ENCODE peak calls at places on chromosomes 11 and 22, in eight cellular contexts. One of them, this sample, is unnamed.

GRCh38 chr11:2446590-2447252 is 1.9 kb downstream of the KCNQ1 start:
- DNase-seq in BJ: no peak
- DNase-seq in HCEC 1CT: no peak
- DNase-seq in lung microvascular endothelial cell: no peak
- DNase-seq in HAP-1: no peak
- DNase-seq in cardiac muscle cell: no peak
- DNase-seq in pancreas: peak
- DNase-seq in activated CD4-positive, alpha-beta T cell treated with anti-CD3 and anti-CD28 coated beads for 48 hours: peak
- DNase-seq in this sample: no peak

GRCh38 chr11:69748637-69749036 is 26.5 kb downstream of the FGF4 start:
- DNase-seq in HCEC 1CT: no peak
- DNase-seq in BJ: no peak
- DNase-seq in activated CD4-positive, alpha-beta T cell treated with anti-CD3 and anti-CD28 coated beads for 48 hours: no peak
- DNase-seq in lung microvascular endothelial cell: no peak
- DNase-seq in pancreas: no peak
- DNase-seq in cardiac muscle cell: no peak
- DNase-seq in HAP-1: no peak
- DNase-seq in this sample: no peak

GRCh38 chr11:19393941-19394340 is 153.2 kb upstream of the E2F8 start:
- DNase-seq in HCEC 1CT: peak
- DNase-seq in BJ: no peak
- DNase-seq in cardiac muscle cell: peak
- DNase-seq in pancreas: no peak
- DNase-seq in HAP-1: no peak
- DNase-seq in activated CD4-positive, alpha-beta T cell treated with anti-CD3 and anti-CD28 coated beads for 48 hours: no peak
- DNase-seq in lung microvascular endothelial cell: peak
- DNase-seq in this sample: no peak

GRCh38 chr11:61787928-61788491 is 4.4 kb downstream of the TMEM258 start:
- DNase-seq in BJ: no peak
- DNase-seq in HCEC 1CT: peak
- DNase-seq in activated CD4-positive, alpha-beta T cell treated with anti-CD3 and anti-CD28 coated beads for 48 hours: peak
- DNase-seq in cardiac muscle cell: peak
- DNase-seq in pancreas: no peak
- DNase-seq in HAP-1: no peak
- DNase-seq in lung microvascular endothelial cell: peak
- DNase-seq in this sample: no peak

GRCh38 chr11:46291441-46292143 is 14.1 kb downstream of the CREB3L1 start:
- DNase-seq in cardiac muscle cell: peak
- DNase-seq in activated CD4-positive, alpha-beta T cell treated with anti-CD3 and anti-CD28 coated beads for 48 hours: no peak
- DNase-seq in HAP-1: no peak
- DNase-seq in HCEC 1CT: peak
- DNase-seq in BJ: no peak
- DNase-seq in lung microvascular endothelial cell: no peak
- DNase-seq in pancreas: no peak
- DNase-seq in this sample: no peak

GRCh38 chr22:24430431-24431308 is 3.3 kb downstream of the ADORA2A start:
- DNase-seq in HCEC 1CT: no peak
- DNase-seq in pancreas: peak
- DNase-seq in activated CD4-positive, alpha-beta T cell treated with anti-CD3 and anti-CD28 coated beads for 48 hours: no peak
- DNase-seq in lung microvascular endothelial cell: no peak
- DNase-seq in HAP-1: no peak
- DNase-seq in cardiac muscle cell: no peak
- DNase-seq in BJ: no peak
- DNase-seq in this sample: no peak

GRCh38 chr11:60970369-60970774 is 1.1 kb upstream of the CD6 start:
- DNase-seq in activated CD4-positive, alpha-beta T cell treated with anti-CD3 and anti-CD28 coated beads for 48 hours: peak
- DNase-seq in BJ: no peak
- DNase-seq in lung microvascular endothelial cell: peak
- DNase-seq in cardiac muscle cell: peak
- DNase-seq in HAP-1: peak
- DNase-seq in HCEC 1CT: peak
- DNase-seq in pancreas: peak
- DNase-seq in this sample: no peak

GRCh38 chr22:46366801-46367706 is 31.5 kb downstream of the TRMU start:
- DNase-seq in activated CD4-positive, alpha-beta T cell treated with anti-CD3 and anti-CD28 coated beads for 48 hours: no peak
- DNase-seq in HAP-1: no peak
- DNase-seq in lung microvascular endothelial cell: no peak
- DNase-seq in cardiac muscle cell: no peak
- DNase-seq in pancreas: peak
- DNase-seq in HCEC 1CT: no peak
- DNase-seq in BJ: no peak
- DNase-seq in this sample: no peak

GRCh38 chr22:45237065-45237990 is 3.4 kb downstream of the KIAA0930 start:
- DNase-seq in pancreas: no peak
- DNase-seq in HCEC 1CT: no peak
- DNase-seq in activated CD4-positive, alpha-beta T cell treated with anti-CD3 and anti-CD28 coated beads for 48 hours: no peak
- DNase-seq in HAP-1: no peak
- DNase-seq in BJ: no peak
- DNase-seq in cardiac muscle cell: no peak
- DNase-seq in lung microvascular endothelial cell: no peak
- DNase-seq in this sample: no peak

GRCh38 chr11:114243461-114244372 is 52.5 kb upstream of the NNMT start:
- DNase-seq in pancreas: no peak
- DNase-seq in HCEC 1CT: no peak
- DNase-seq in cardiac muscle cell: no peak
- DNase-seq in activated CD4-positive, alpha-beta T cell treated with anti-CD3 and anti-CD28 coated beads for 48 hours: no peak
- DNase-seq in BJ: no peak
- DNase-seq in lung microvascular endothelial cell: no peak
- DNase-seq in HAP-1: no peak
- DNase-seq in this sample: no peak

GRCh38 chr11:46669606-46670243 is 30.7 kb downstream of the ARHGAP1 start:
- DNase-seq in activated CD4-positive, alpha-beta T cell treated with anti-CD3 and anti-CD28 coated beads for 48 hours: no peak
- DNase-seq in pancreas: no peak
- DNase-seq in HCEC 1CT: no peak
- DNase-seq in lung microvascular endothelial cell: no peak
- DNase-seq in HAP-1: no peak
- DNase-seq in cardiac muscle cell: no peak
- DNase-seq in BJ: no peak
- DNase-seq in this sample: no peak

This sample was measured in non-pigmented ciliary epithelial cell.